ENCODE peak calls at places on chromosome 18, in five cellular contexts. One of them, this sample, is unnamed.

GRCh38 chr18:76504749-76505148 is 9.7 kb upstream of the ZNF516 start:
- DNase-seq in adrenal gland: no peak
- DNase-seq in spleen: no peak
- DNase-seq in endothelial cell of umbilical vein: no peak
- DNase-seq in body of pancreas: no peak
- DNase-seq in this sample: no peak

GRCh38 chr18:54774423-54774822 is 53.9 kb upstream of the RAB27B start:
- DNase-seq in spleen: no peak
- DNase-seq in endothelial cell of umbilical vein: no peak
- DNase-seq in adrenal gland: no peak
- DNase-seq in body of pancreas: no peak
- DNase-seq in this sample: no peak

GRCh38 chr18:43719264-43719795 is 442.0 kb upstream of the SYT4 start:
- DNase-seq in body of pancreas: no peak
- DNase-seq in spleen: no peak
- DNase-seq in endothelial cell of umbilical vein: no peak
- DNase-seq in adrenal gland: no peak
- DNase-seq in this sample: no peak

GRCh38 chr18:21181763-21182162 is 60.3 kb upstream of the GREB1L start:
- DNase-seq in adrenal gland: no peak
- DNase-seq in spleen: no peak
- DNase-seq in body of pancreas: no peak
- DNase-seq in endothelial cell of umbilical vein: no peak
- DNase-seq in this sample: no peak

GRCh38 chr18:23668731-23669130 is 6.0 kb upstream of the ANKRD29 start:
- DNase-seq in body of pancreas: no peak
- DNase-seq in endothelial cell of umbilical vein: no peak
- DNase-seq in spleen: no peak
- DNase-seq in adrenal gland: no peak
- DNase-seq in this sample: no peak

GRCh38 chr18:76572517-76573247 is 77.6 kb upstream of the ZNF516 start:
- DNase-seq in body of pancreas: no peak
- DNase-seq in endothelial cell of umbilical vein: no peak
- DNase-seq in adrenal gland: no peak
- DNase-seq in spleen: no peak
- DNase-seq in this sample: no peak

GRCh38 chr18:29491907-29492306 is 1315.0 kb upstream of the CDH2 start:
- DNase-seq in body of pancreas: no peak
- DNase-seq in adrenal gland: no peak
- DNase-seq in endothelial cell of umbilical vein: no peak
- DNase-seq in spleen: no peak
- DNase-seq in this sample: no peak

GRCh38 chr18:44826418-44827259 is 146.0 kb downstream of the SETBP1 start:
- DNase-seq in spleen: no peak
- DNase-seq in endothelial cell of umbilical vein: peak; percentile 91
- DNase-seq in body of pancreas: peak; percentile 88
- DNase-seq in adrenal gland: peak; percentile 62
- DNase-seq in this sample: peak; percentile 93

DNA sequence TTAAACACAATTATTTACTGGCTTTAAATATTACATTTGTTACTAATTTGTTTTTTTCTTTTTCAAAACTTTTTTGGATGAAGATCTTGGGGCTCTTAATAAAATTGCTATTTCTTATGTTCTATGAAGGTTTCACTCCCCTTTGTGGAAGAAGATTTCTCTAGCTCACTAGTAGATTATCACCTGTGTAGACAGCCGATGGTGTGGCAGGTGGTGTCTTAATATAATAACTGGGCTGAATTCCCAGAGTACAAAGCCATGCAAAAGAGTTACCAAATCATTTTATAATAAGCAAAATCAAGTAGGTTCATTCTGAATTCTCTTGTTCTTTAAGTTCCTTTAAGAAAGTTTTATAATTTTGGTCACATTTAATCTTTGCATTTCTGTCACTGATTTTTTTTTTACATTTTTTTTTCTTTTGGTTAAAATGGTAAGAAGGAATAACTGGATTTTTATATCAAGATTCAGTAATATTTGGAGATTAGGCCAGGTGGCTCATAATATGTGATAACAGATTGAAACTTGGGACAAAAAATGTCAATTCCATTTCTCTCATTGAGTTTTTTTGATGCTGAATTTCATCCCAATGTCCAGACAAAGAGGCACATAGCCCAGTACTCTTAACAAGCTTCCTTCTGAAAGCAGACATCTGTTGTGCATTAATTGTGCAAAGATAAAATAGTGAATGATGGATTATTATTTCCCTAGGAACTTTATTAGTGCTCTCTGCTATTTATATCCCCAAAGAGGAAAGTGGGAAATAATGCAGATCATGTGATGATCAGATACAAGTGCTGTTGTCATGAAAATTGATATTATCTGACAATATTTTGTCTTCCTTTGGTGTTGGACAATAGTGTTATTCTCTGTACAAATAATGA is 233.9 kb downstream of the CCDC102B start:
- DNase-seq in endothelial cell of umbilical vein: no peak
- DNase-seq in spleen: no peak
- DNase-seq in body of pancreas: no peak
- DNase-seq in adrenal gland: no peak
- DNase-seq in this sample: no peak
- TF ChIP-seq POLR2A in endothelial cell of umbilical vein: no peak
- TF ChIP-seq POLR2A in spleen: no peak
- TF ChIP-seq POLR2A in body of pancreas: no peak
- TF ChIP-seq POLR2A in adrenal gland: no peak
- TF ChIP-seq POLR2A in this sample: no peak

DNA sequence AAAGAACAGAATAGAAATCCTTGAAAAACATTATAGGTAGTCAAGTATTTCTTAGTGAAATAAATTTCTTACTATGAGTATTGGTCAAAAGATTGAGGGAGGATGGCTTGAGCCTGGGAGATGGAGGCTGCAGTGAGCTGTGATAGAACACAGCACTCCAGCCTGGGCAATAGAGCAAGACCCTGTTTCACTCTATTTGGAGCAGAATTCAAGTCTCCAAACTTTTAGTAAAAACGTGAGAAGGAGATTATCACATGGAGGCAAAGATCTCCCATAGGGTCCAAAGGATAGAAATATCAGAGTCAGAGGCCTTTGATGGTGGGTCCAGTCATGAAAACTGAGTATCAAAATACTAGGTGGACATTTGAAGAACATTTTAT is 2.4 kb upstream of the MYL12A start:
- DNase-seq in adrenal gland: no peak
- DNase-seq in body of pancreas: no peak
- DNase-seq in spleen: no peak
- DNase-seq in endothelial cell of umbilical vein: no peak
- DNase-seq in this sample: no peak
- H3K4me3 ChIP-seq in adrenal gland: peak overlapping the region; percentile 66
- H3K4me3 ChIP-seq in body of pancreas: no peak overlapping the region
- H3K4me3 ChIP-seq in spleen: peak overlapping the region; percentile 82
- H3K4me3 ChIP-seq in endothelial cell of umbilical vein: no peak overlapping the region
- H3K4me3 ChIP-seq in this sample: no peak overlapping the region

DNA sequence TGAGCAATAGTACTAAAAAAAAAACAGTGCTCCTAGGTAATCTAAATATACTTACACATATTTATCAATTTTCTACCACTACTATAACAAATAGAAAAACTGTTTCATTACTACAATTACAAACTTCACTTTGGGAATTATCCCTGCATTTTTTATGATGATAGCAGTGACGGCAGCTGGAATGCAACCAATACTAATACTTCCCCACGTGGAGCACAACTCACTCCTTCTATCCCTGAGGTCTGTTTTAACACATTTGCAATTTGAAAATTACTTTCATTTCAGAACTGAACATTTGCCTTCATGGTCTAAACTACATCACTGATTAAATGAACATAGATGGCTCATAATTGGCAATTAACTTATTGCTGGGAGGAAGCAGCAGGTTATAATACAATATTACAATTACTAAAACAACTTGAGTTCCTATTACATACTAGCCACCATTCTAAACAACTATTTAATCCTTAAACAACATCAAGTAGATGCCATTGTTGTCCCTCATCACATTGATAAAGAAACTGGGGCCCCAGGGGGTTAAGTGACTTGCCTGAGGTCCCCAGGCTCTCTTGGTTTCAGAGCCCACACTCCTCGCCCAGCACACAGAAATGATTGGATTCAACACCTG is 6.4 kb downstream of the COLEC12 start:
- DNase-seq in body of pancreas: no peak
- DNase-seq in endothelial cell of umbilical vein: no peak
- DNase-seq in adrenal gland: no peak
- DNase-seq in spleen: no peak
- DNase-seq in this sample: no peak
- TF ChIP-seq CTCF in body of pancreas: no peak
- TF ChIP-seq CTCF in endothelial cell of umbilical vein: no peak
- TF ChIP-seq CTCF in adrenal gland: no peak
- TF ChIP-seq CTCF in spleen: no peak
- TF ChIP-seq CTCF in this sample: no peak

DNA sequence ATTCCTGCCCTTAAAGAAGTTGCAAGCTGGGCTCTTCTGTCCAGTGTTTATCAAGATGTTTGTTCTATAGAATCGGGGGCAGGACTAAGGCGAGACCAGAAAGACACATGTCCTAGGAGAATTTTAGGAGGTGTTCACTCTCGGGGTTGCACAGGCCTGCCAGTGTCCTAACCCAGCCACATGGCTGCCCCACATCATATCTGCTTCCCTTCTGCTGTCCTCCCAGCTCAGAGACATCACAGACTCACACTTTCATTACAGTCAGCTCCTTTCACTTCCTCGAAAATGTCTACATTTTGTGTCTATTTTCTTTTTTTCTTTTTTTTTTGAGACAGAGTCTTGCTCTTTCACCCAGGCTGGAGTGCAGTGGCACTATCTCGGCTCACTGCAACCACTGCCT is 10.7 kb upstream of the MRO start:
- DNase-seq in spleen: no peak
- DNase-seq in endothelial cell of umbilical vein: no peak
- DNase-seq in body of pancreas: no peak
- DNase-seq in adrenal gland: no peak
- DNase-seq in this sample: no peak
- TF ChIP-seq POLR2A in spleen: no peak
- TF ChIP-seq POLR2A in endothelial cell of umbilical vein: no peak
- TF ChIP-seq POLR2A in body of pancreas: no peak
- TF ChIP-seq POLR2A in adrenal gland: no peak
- TF ChIP-seq POLR2A in this sample: no peak

DNA sequence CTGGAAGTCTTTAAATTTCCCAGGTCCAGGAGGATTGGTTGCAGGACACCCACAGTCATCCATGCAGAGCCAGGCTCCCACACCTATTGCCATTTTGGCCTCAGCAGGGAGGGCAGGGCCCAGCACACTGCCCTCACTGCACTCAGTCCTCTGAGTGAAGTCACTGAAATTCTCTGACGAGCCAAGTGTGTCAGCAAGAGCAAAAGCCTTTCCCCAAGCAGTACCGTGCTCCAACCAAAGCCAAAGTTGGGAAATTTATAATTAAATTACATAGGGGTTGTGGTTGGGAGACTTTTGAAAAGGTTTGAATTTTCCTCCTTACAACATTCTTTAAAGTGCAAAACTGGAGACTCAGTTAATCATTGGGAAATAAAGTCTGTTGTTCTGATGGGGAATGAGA is 98.5 kb upstream of the CD226 start:
- DNase-seq in spleen: no peak
- DNase-seq in adrenal gland: no peak
- DNase-seq in body of pancreas: no peak
- DNase-seq in endothelial cell of umbilical vein: no peak
- DNase-seq in this sample: no peak
- H3K4me3 ChIP-seq in spleen: no peak overlapping the region
- H3K4me3 ChIP-seq in adrenal gland: no peak overlapping the region
- H3K4me3 ChIP-seq in body of pancreas: no peak overlapping the region
- H3K4me3 ChIP-seq in endothelial cell of umbilical vein: no peak overlapping the region
- H3K4me3 ChIP-seq in this sample: no peak overlapping the region

GRCh38 chr18:60092073-60092472 is 192.3 kb downstream of the PMAIP1 start:
- DNase-seq in spleen: no peak
- DNase-seq in body of pancreas: no peak
- DNase-seq in endothelial cell of umbilical vein: no peak
- DNase-seq in adrenal gland: no peak
- DNase-seq in this sample: no peak

GRCh38 chr18:60090170-60090569 is 190.4 kb downstream of the PMAIP1 start:
- DNase-seq in endothelial cell of umbilical vein: no peak
- DNase-seq in body of pancreas: no peak
- DNase-seq in spleen: no peak
- DNase-seq in adrenal gland: no peak
- DNase-seq in this sample: no peak
- TF ChIP-seq CTCF in endothelial cell of umbilical vein: no peak
- TF ChIP-seq CTCF in body of pancreas: no peak
- TF ChIP-seq CTCF in spleen: no peak
- TF ChIP-seq CTCF in adrenal gland: peak; percentile 10
- TF ChIP-seq CTCF in this sample: no peak

GRCh38 chr18:22606563-22607283 is 189.0 kb upstream of the CTAGE1 start:
- DNase-seq in spleen: no peak
- DNase-seq in body of pancreas: no peak
- DNase-seq in endothelial cell of umbilical vein: no peak
- DNase-seq in adrenal gland: no peak
- DNase-seq in this sample: no peak

GRCh38 chr18:22605736-22606135 is 188.0 kb upstream of the CTAGE1 start:
- DNase-seq in body of pancreas: no peak
- DNase-seq in adrenal gland: no peak
- DNase-seq in spleen: no peak
- DNase-seq in endothelial cell of umbilical vein: no peak
- DNase-seq in this sample: no peak

GRCh38 chr18:22613058-22613690 is 195.5 kb upstream of the CTAGE1 start:
- DNase-seq in spleen: no peak
- DNase-seq in body of pancreas: peak; percentile 28
- DNase-seq in endothelial cell of umbilical vein: no peak
- DNase-seq in adrenal gland: no peak
- DNase-seq in this sample: no peak

GRCh38 chr18:22607284-22607635 is 189.5 kb upstream of the CTAGE1 start:
- DNase-seq in adrenal gland: no peak
- DNase-seq in spleen: no peak
- DNase-seq in endothelial cell of umbilical vein: peak; percentile 7
- DNase-seq in body of pancreas: no peak
- DNase-seq in this sample: no peak

GRCh38 chr18:22609642-22610041 is 191.9 kb upstream of the CTAGE1 start:
- DNase-seq in adrenal gland: peak; percentile 55
- DNase-seq in endothelial cell of umbilical vein: peak; percentile 82
- DNase-seq in spleen: no peak
- DNase-seq in body of pancreas: peak; percentile 55
- DNase-seq in this sample: no peak
- TF ChIP-seq POLR2A in adrenal gland: no peak
- TF ChIP-seq POLR2A in endothelial cell of umbilical vein: no peak
- TF ChIP-seq POLR2A in spleen: no peak
- TF ChIP-seq POLR2A in body of pancreas: no peak
- TF ChIP-seq POLR2A in this sample: no peak